ENCODE peak calls at places on chromosomes 1 and 21, in six cellular contexts. A is H7, D is NCI-H82, Z is lower lobe of right lung, B is cardiac muscle cell, Y is GM04503. V is an unnamed sample.

GRCh38 chr1:24186993-24187790 is at the start of gene IFNLR1:
- DNase-seq in B (peak), A (peak), Z (peak), Y (no peak), D (peak), V (peak)

GRCh38 chr1:156961709-156962108 is 41.3 kb downstream of the LRRC71 start:
- DNase-seq in Z (no peak), Y (no peak), A (no peak), B (no peak), D (peak), V (peak)

GRCh38 chr1:159015440-159015909 is 5.8 kb downstream of the IFI16 start:
- DNase-seq in A (no peak), Y (peak), B (peak), D (peak), Z (peak), V (peak)

GRCh38 chr1:159909381-159909780 is 9.4 kb upstream of the CFAP45 start:
- DNase-seq in Z (no peak), A (no peak), Y (no peak), B (no peak), D (no peak), V (peak)

GRCh38 chr1:234611153-234611798 is 1.3 kb upstream of the IRF2BP2 start:
- DNase-seq in Z (no peak), B (peak), D (peak), A (no peak), Y (peak), V (peak)

GRCh38 chr21:34845521-34846213 is 176.9 kb downstream of the CLIC6 start:
- DNase-seq in A (no peak), Y (no peak), D (no peak), Z (peak), B (peak), V (no peak)

GRCh38 chr1:119799599-119800177 is 11.6 kb downstream of the REG4 start:
- DNase-seq in Y (no peak), A (no peak), Z (no peak), B (no peak), D (no peak), V (no peak)

GRCh38 chr1:64469977-64470669 is at the start of gene CACHD1:
- DNase-seq in A (peak), Y (no peak), Z (peak), B (peak), D (peak), V (peak)

GRCh38 chr1:170586321-170586855 is 54.4 kb downstream of the GORAB start:
- DNase-seq in A (peak), D (peak), Z (no peak), B (peak), Y (no peak), V (peak)

GRCh38 chr21:15557925-15558324 is 171.9 kb upstream of the USP25 start:
- DNase-seq in B (no peak), A (no peak), Y (no peak), Z (no peak), D (peak), V (peak)

GRCh38 chr21:43333301-43334062 is 93.4 kb downstream of the SIK1 start:
- DNase-seq in D (peak), Z (peak), Y (peak), B (peak), A (peak), V (peak)

GRCh38 chr1:201353186-201353940 is 24.1 kb downstream of the TNNT2 start:
- DNase-seq in Y (no peak), A (no peak), D (no peak), B (no peak), Z (peak), V (no peak)

GRCh38 chr1:20840731-20841130 is 53.6 kb upstream of the HP1BP3 start:
- DNase-seq in A (no peak), D (no peak), B (peak), Z (no peak), Y (no peak), V (no peak)

GRCh38 chr1:2589331-2590232 is 3.0 kb downstream of the PRXL2B start:
- DNase-seq in D (no peak), Y (no peak), Z (peak), B (no peak), A (no peak), V (no peak)

GRCh38 chr1:186442651-186443114 is 18.2 kb downstream of the PDC start:
- DNase-seq in D (no peak), A (no peak), B (peak), Z (no peak), Y (no peak), V (no peak)

GRCh38 chr1:25482211-25482610 is 51.5 kb downstream of the MACO1 start:
- DNase-seq in Y (no peak), D (no peak), B (no peak), Z (no peak), A (no peak), V (no peak)

GRCh38 chr1:22812993-22813790 is 102.6 kb downstream of the EPHB2 start:
- DNase-seq in B (no peak), Z (no peak), D (no peak), A (no peak), Y (no peak), V (no peak)

GRCh38 chr1:92482665-92483441 is 3.9 kb downstream of the GFI1 start:
- DNase-seq in B (peak), Y (no peak), A (peak), D (peak), Z (peak), V (peak)

GRCh38 chr1:151718011-151718431 is 1.4 kb upstream of the CELF3 start:
- DNase-seq in Z (no peak), A (no peak), B (peak), D (peak), Y (no peak), V (no peak)

GRCh38 chr1:206930210-206930798 is 8.6 kb upstream of the FCMR start:
- DNase-seq in Z (peak), D (no peak), A (no peak), Y (no peak), B (no peak), V (no peak)

GRCh38 chr1:12615916-12616708 is 1.9 kb downstream of the DHRS3 start:
- DNase-seq in Z (peak), B (peak), A (peak), D (peak), Y (no peak), V (peak)

GRCh38 chr21:44593598-44594405 is 1.5 kb upstream of the KRTAP10-6 start:
- DNase-seq in B (no peak), D (no peak), A (no peak), Z (no peak), Y (no peak), V (peak)

GRCh38 chr1:82227696-82228095 is 427.0 kb downstream of the ADGRL2 start:
- DNase-seq in A (no peak), Z (no peak), Y (no peak), B (peak), D (no peak), V (no peak)

GRCh38 chr1:92808353-92808752 is 23.4 kb upstream of the EVI5 start:
- DNase-seq in Z (no peak), D (no peak), B (no peak), Y (no peak), A (no peak), V (no peak)

GRCh38 chr1:113758631-113759340 is 500 bp downstream of the PHTF1 start:
- DNase-seq in Y (no peak), Z (peak), B (peak), A (peak), D (peak), V (peak)

GRCh38 chr1:43207229-43207853 is 35.2 kb downstream of the CFAP57 start:
- DNase-seq in D (no peak), Z (no peak), B (peak), Y (no peak), A (no peak), V (peak)

V was measured in mesendoderm.